ENCODE peak calls at places on chromosomes 1 and 21, in five cellular contexts. Z is T1000; X is activated CD4-positive, CD25-positive, alpha-beta regulatory T cell; L is activated T-cell treated with anti-CD3 and anti-CD28 coated beads for 4 hours; I is AG20443. H is an unnamed sample.

GRCh38 chr21:38490411-38491020 is 7.8 kb downstream of the ERG start:
- DNase-seq in I (no peak), Z (no peak), L (no peak), X (no peak), H (no peak)

GRCh38 chr1:20233866-20234265 is 47.5 kb upstream of the PLA2G2C start:
- DNase-seq in L (no peak), I (no peak), Z (no peak), X (no peak), H (no peak)

GRCh38 chr21:44423312-44423821 is 31.9 kb upstream of the LRRC3 start:
- DNase-seq in I (no peak), Z (no peak), X (no peak), L (no peak), H (no peak)

GRCh38 chr1:92537333-92537884 is 50.7 kb upstream of the GFI1 start:
- DNase-seq in Z (no peak), X (no peak), I (no peak), L (no peak), H (no peak)

GRCh38 chr21:16194851-16195251 is 465.1 kb downstream of the USP25 start:
- DNase-seq in X (no peak), I (peak), L (no peak), Z (no peak), H (no peak)

GRCh38 chr1:15483971-15484370 is 8.1 kb downstream of the CELA2B start:
- DNase-seq in Z (no peak), X (no peak), L (no peak), I (no peak), H (no peak)

GRCh38 chr1:68917456-68917855 is 420.6 kb upstream of the DEPDC1 start:
- DNase-seq in Z (no peak), X (no peak), L (no peak), I (no peak), H (no peak)

GRCh38 chr1:15649937-15650336 is 32.7 kb downstream of the DDI2 start:
- DNase-seq in I (no peak), L (no peak), X (no peak), Z (no peak), H (no peak)

GRCh38 chr1:56819393-56819899 is at the start of gene FYB2:
- DNase-seq in I (no peak), L (no peak), X (no peak), Z (no peak), H (no peak)

GRCh38 chr21:27713159-27714109 is 746.5 kb upstream of the ADAMTS5 start:
- DNase-seq in Z (no peak), X (no peak), L (no peak), I (no peak), H (no peak)

GRCh38 chr1:101960164-101960563 is 36.6 kb downstream of the OLFM3 start:
- DNase-seq in Z (no peak), X (no peak), I (no peak), L (no peak), H (no peak)

GRCh38 chr21:31780944-31781343 is 49.0 kb upstream of the SCAF4 start:
- DNase-seq in I (no peak), X (no peak), Z (no peak), L (no peak), H (peak)

GRCh38 chr21:38448619-38449186 is 49.6 kb downstream of the ERG start:
- DNase-seq in L (no peak), Z (no peak), X (no peak), I (peak), H (no peak)

GRCh38 chr1:68011786-68012375 is 38.5 kb downstream of the DIRAS3 start:
- DNase-seq in L (no peak), X (no peak), I (no peak), Z (no peak), H (no peak)

GRCh38 chr1:1435094-1435903 is at the start of gene VWA1:
- DNase-seq in Z (peak), X (peak), I (peak), L (peak), H (peak)

GRCh38 chr1:36321119-36321951 is 2.1 kb downstream of the EVA1B start:
- DNase-seq in I (peak), L (no peak), X (no peak), Z (no peak), H (no peak)

GRCh38 chr1:117059334-117059677 is 820 bp upstream of the TTF2 start:
- DNase-seq in X (peak), L (no peak), I (no peak), Z (no peak), H (peak)

GRCh38 chr1:111938123-111938522 is 51.3 kb downstream of the KCND3 start:
- DNase-seq in Z (no peak), I (no peak), X (no peak), L (no peak), H (no peak)